ENCODE peak calls at places on chromosomes 4 and X, in six cellular contexts. U is K562, A is A549, E is H1, S is HepG2, D is SK-N-SH. Z is an unnamed sample.

GRCh38 chr4:6390357-6390756 is 82.1 kb downstream of the PPP2R2C start:
- DNase-seq in E (no peak), U (no peak), A (no peak), D (no peak), S (no peak), Z (no peak)

GRCh38 chr4:288891-289290 is 16.4 kb downstream of the ZNF732 start:
- DNase-seq in U (no peak), D (no peak), E (no peak), A (no peak), S (no peak), Z (no peak)

GRCh38 chr4:162061214-162061613 is 102.6 kb downstream of the FSTL5 start:
- DNase-seq in D (no peak), A (no peak), U (no peak), S (no peak), E (peak), Z (no peak)

GRCh38 chrX:1491851-1492349 is 39.2 kb upstream of the ASMTL start:
- DNase-seq in U (peak), D (peak), A (no peak), E (peak), S (peak), Z (no peak)

GRCh38 chrX:1323315-1323714 is 13.3 kb upstream of the IL3RA start:
- DNase-seq in S (peak), U (peak), D (peak), A (peak), E (peak), Z (no peak)

GRCh38 chrX:153854702-153855101 is 24.4 kb upstream of the PDZD4 start:
- DNase-seq in D (no peak), E (no peak), U (no peak), A (no peak), S (peak), Z (no peak)

GRCh38 chr4:47011189-47011518 is 17.8 kb upstream of the GABRA4 start:
- DNase-seq in E (no peak), D (no peak), A (no peak), S (no peak), U (no peak), Z (no peak)

GRCh38 chr4:82217986-82218715 is 155.6 kb downstream of the HNRNPD start:
- DNase-seq in A (no peak), D (no peak), S (no peak), U (no peak), E (no peak), Z (no peak)

GRCh38 chr4:24475756-24476155 is 108.6 kb downstream of the DHX15 start:
- DNase-seq in D (no peak), E (peak), S (no peak), A (no peak), U (no peak), Z (no peak)

GRCh38 chr4:48315728-48316630 is 25.4 kb upstream of the SLAIN2 start:
- DNase-seq in D (peak), S (peak), A (peak), U (peak), E (no peak), Z (peak)

GRCh38 chr4:111631157-111631999 is 513.9 kb upstream of the FAM241A start:
- DNase-seq in U (no peak), D (no peak), E (no peak), A (no peak), S (no peak), Z (peak)

GRCh38 chrX:27622883-27623282 is 32.7 kb downstream of the DCAF8L2 start:
- DNase-seq in E (no peak), S (no peak), D (no peak), U (no peak), A (no peak), Z (no peak)

GRCh38 chrX:27626066-27626465 is 35.9 kb downstream of the DCAF8L2 start:
- DNase-seq in U (no peak), A (no peak), S (no peak), D (no peak), E (no peak), Z (no peak)
- TF ChIP-seq RFX5 in U (no peak), A (no peak), S (no peak), D (no peak), E (no peak), Z (no peak)

DNA sequence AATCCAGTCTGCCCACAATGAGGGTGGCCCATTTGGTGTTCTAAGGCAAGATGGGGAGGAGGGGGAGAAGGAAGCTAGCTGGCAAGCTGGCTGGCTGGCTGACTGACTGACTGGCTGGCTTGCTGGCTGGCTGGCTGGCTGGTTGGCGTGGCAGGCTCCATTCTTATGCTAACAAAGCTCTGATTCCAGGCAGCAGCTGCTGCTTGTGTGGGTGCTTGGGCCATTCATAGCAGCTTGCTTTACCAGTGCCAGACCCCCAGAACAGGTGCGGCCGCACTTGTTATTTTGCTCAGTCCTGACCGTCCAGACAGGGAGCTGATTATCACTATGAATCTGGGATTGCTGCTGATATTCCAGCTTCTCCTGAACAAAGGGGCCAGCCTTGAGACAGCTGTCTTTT is 131.2 kb upstream of the PAK3 start:
- DNase-seq in U (no peak), D (no peak), S (no peak), A (no peak), E (peak), Z (no peak)
- TF ChIP-seq RFX5 in U (no peak), D (no peak), S (no peak), A (no peak), E (no peak), Z (no peak)

DNA sequence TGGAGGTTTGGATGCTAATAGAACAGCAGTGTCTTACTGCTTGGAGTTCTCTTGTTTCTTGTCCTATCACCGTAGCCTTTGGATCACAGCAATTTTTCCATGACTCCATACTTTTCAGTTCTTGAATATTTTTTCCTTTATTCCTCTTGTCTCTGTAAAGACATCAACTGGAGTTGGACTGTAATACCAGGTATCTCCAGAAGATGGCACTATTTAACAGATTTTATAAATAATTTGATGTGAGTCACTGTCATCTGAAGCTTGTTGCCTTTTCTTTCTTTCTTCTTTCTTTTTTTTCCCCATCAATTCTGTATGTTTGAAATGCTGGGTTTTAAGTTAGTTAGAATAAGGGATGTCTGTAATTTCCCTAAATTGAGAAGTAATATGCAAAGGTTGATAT is 24.1 kb downstream of the HPRT1 start:
- DNase-seq in U (peak), E (no peak), S (peak), A (peak), D (peak), Z (peak)
- TF ChIP-seq RFX5 in U (no peak), E (no peak), S (no peak), A (no peak), D (no peak), Z (no peak)

GRCh38 chr4:73170518-73171198 is 87.9 kb downstream of the ANKRD17 start:
- DNase-seq in S (no peak), D (no peak), A (no peak), U (no peak), E (no peak), Z (no peak)
- TF ChIP-seq RFX5 in S (no peak), D (no peak), A (no peak), U (no peak), E (no peak), Z (no peak)

DNA sequence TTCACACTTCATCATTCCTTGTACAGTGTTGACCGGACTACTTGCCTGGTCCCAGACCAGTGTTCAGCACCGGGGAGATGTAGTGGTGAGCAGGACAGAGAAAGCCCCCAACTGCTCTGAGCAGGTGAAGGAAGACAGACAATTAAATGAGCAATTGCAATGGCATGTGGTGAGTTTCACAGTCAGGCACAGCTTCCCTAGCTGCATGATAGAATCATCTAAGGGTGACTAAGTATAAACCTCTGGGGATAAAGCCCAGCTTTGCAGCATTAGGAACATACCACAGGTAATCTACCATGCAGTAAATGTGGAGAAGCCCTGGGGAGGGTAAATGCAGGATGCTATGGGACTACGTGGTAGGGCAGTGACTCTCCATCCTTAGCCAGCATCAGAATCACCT is 47.8 kb downstream of the TMA16 start:
- DNase-seq in U (no peak), D (no peak), A (no peak), S (no peak), E (no peak), Z (peak)
- TF ChIP-seq RFX5 in U (no peak), D (no peak), A (no peak), S (no peak), E (no peak), Z (no peak)

GRCh38 chrX:14660970-14661369 is 131.6 kb downstream of the GLRA2 start:
- DNase-seq in S (peak), E (no peak), A (no peak), D (no peak), U (no peak), Z (no peak)
- TF ChIP-seq RFX5 in S (no peak), E (no peak), A (no peak), D (no peak), U (no peak), Z (no peak)

DNA sequence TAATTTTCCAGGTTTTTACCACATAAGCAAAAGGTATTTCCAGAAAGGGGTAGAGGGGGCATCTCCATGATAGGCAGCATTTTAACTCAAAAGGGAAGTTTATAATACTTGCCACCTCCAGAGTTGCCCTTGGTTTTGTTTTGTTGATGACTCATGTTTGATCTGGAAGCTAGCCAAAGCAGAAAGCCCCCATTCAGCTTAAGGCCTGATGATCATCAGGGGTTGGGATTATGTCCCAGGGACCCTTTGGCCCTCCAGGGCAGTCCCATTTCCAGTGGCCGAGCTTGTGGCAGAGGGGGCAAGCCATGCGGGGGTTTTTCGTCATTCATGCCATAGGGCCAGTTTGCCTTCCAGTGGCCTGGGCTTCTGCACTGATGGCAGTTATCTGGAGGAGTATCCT is 143.0 kb upstream of the PLAC1 start:
- DNase-seq in D (no peak), E (no peak), A (no peak), U (peak), S (peak), Z (peak)
- TF ChIP-seq RFX5 in D (no peak), E (no peak), A (no peak), U (no peak), S (no peak), Z (no peak)

DNA sequence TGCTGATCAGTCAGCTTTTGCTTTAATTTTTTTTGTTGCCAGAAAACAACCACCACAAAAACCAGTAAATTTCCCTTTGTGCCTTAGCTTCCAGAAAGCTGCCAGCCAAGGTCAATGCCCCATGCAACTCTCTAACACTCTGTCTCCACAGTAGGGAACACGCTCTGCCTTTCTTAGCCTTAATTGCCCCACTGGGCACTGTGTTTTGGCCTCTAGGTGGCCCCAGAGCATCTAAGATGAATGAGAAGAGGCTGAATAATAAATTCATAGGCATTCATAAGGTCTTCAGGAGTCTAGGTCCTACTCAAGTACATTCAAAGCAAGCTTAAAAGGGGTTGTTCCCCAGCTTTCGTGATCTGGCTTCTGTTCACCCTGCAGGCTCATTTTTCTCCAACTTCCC is 57.7 kb upstream of the PASD1 start:
- DNase-seq in S (peak), U (peak), E (peak), A (peak), D (peak), Z (no peak)
- TF ChIP-seq RFX5 in S (no peak), U (no peak), E (no peak), A (no peak), D (no peak), Z (no peak)

GRCh38 chr4:95563638-95564337 is 15.0 kb upstream of the UNC5C start:
- DNase-seq in U (no peak), A (no peak), E (no peak), S (no peak), D (no peak), Z (no peak)
- TF ChIP-seq RFX5 in U (no peak), A (no peak), E (no peak), S (no peak), D (no peak), Z (no peak)

GRCh38 chr4:1654216-1654945 is 29.7 kb downstream of the FAM53A start:
- DNase-seq in A (no peak), U (no peak), D (no peak), S (no peak), E (no peak), Z (no peak)
- TF ChIP-seq RFX5 in A (no peak), U (no peak), D (no peak), S (no peak), E (no peak), Z (no peak)

Z was measured in IMR-90.